ENCODE peak calls at places on chromosome 15, in five cellular contexts. One of them, this sample, is unnamed. For H3K4me1, the result is how much of the 10 kb centered on the place peaks cover.

GRCh38 chr15:56732881-56733130 is 503 bp downstream of the ZNF280D start:
- DNase-seq in HCT116: peak
- DNase-seq in stomach: no peak
- DNase-seq in HepG2: peak
- DNase-seq in transverse colon: no peak
- DNase-seq in this sample: no peak

GRCh38 chr15:93052090-93052892 is 36.7 kb downstream of the RGMA start:
- DNase-seq in HCT116: no peak
- DNase-seq in stomach: no peak
- DNase-seq in HepG2: no peak
- DNase-seq in transverse colon: no peak
- DNase-seq in this sample: no peak

GRCh38 chr15:60655252-60655651 is 176.3 kb upstream of the ICE2 start:
- DNase-seq in HCT116: no peak
- DNase-seq in stomach: no peak
- DNase-seq in HepG2: no peak
- DNase-seq in transverse colon: no peak
- DNase-seq in this sample: no peak

GRCh38 chr15:65370885-65371284 is 6.9 kb downstream of the IGDCC3 start:
- DNase-seq in HCT116: no peak
- DNase-seq in stomach: no peak
- DNase-seq in HepG2: no peak
- DNase-seq in transverse colon: no peak
- DNase-seq in this sample: no peak

GRCh38 chr15:101133751-101134261 is 118.0 kb downstream of the CHSY1 start:
- DNase-seq in HCT116: no peak
- DNase-seq in stomach: no peak
- DNase-seq in HepG2: no peak
- DNase-seq in transverse colon: no peak
- DNase-seq in this sample: no peak

GRCh38 chr15:87781959-87782625 is 474.4 kb downstream of the NTRK3 start:
- DNase-seq in HCT116: no peak
- DNase-seq in stomach: no peak
- DNase-seq in HepG2: no peak
- DNase-seq in transverse colon: no peak
- DNase-seq in this sample: no peak

GRCh38 chr15:61049003-61049402 is 180.1 kb downstream of the RORA start:
- DNase-seq in HCT116: no peak
- DNase-seq in stomach: no peak
- DNase-seq in HepG2: no peak
- DNase-seq in transverse colon: no peak
- DNase-seq in this sample: no peak

GRCh38 chr15:69979783-69980182 is 117.9 kb downstream of the TLE3 start:
- DNase-seq in HCT116: no peak
- DNase-seq in stomach: peak
- DNase-seq in HepG2: no peak
- DNase-seq in transverse colon: peak
- DNase-seq in this sample: no peak

GRCh38 chr15:59340325-59340724 is 32.3 kb downstream of the MYO1E start:
- DNase-seq in HCT116: no peak
- DNase-seq in stomach: no peak
- DNase-seq in HepG2: no peak
- DNase-seq in transverse colon: no peak
- DNase-seq in this sample: no peak

GRCh38 chr15:47750030-47750739 is 32.9 kb downstream of the SEMA6D start:
- DNase-seq in HCT116: no peak
- DNase-seq in stomach: no peak
- DNase-seq in HepG2: no peak
- DNase-seq in transverse colon: no peak
- DNase-seq in this sample: no peak

GRCh38 chr15:46129145-46129544 is 494.3 kb downstream of the SQOR start:
- DNase-seq in HCT116: no peak
- DNase-seq in stomach: no peak
- DNase-seq in HepG2: no peak
- DNase-seq in transverse colon: no peak
- DNase-seq in this sample: no peak

GRCh38 chr15:83207622-83208356 is at the start of gene HDGFL3:
- DNase-seq in HCT116: no peak
- DNase-seq in stomach: peak
- DNase-seq in HepG2: no peak
- DNase-seq in transverse colon: peak
- DNase-seq in this sample: no peak

GRCh38 chr15:66408690-66409089 is 22.0 kb downstream of the MAP2K1 start:
- DNase-seq in HCT116: no peak
- DNase-seq in stomach: no peak
- DNase-seq in HepG2: no peak
- DNase-seq in transverse colon: no peak
- DNase-seq in this sample: no peak

GRCh38 chr15:52511084-52511483 is 17.6 kb downstream of the MYO5A start:
- DNase-seq in HCT116: no peak
- DNase-seq in stomach: no peak
- DNase-seq in HepG2: no peak
- DNase-seq in transverse colon: no peak
- DNase-seq in this sample: no peak

GRCh38 chr15:58258501-58259274 is 120.5 kb downstream of the AQP9 start:
- DNase-seq in HCT116: no peak
- DNase-seq in stomach: no peak
- DNase-seq in HepG2: no peak
- DNase-seq in transverse colon: no peak
- DNase-seq in this sample: no peak

GRCh38 chr15:22262613-22263020 is 182.3 kb downstream of the OR4M2 start:
- DNase-seq in HCT116: no peak
- DNase-seq in stomach: no peak
- DNase-seq in HepG2: no peak
- DNase-seq in transverse colon: peak
- DNase-seq in this sample: no peak

GRCh38 chr15:49038382-49038781 is 7.9 kb downstream of the SECISBP2L start:
- DNase-seq in HCT116: no peak
- DNase-seq in stomach: no peak
- DNase-seq in HepG2: no peak
- DNase-seq in transverse colon: no peak
- DNase-seq in this sample: no peak

GRCh38 chr15:97319316-97319715 is 641.2 kb upstream of the ARRDC4 start:
- DNase-seq in HCT116: no peak
- DNase-seq in stomach: no peak
- DNase-seq in HepG2: no peak
- DNase-seq in transverse colon: no peak
- DNase-seq in this sample: no peak

GRCh38 chr15:101016581-101016980 is 97.4 kb downstream of the LRRK1 start:
- DNase-seq in HCT116: no peak
- DNase-seq in stomach: no peak
- DNase-seq in HepG2: no peak
- DNase-seq in transverse colon: peak
- DNase-seq in this sample: no peak

GRCh38 chr15:101167791-101168462 is 83.9 kb downstream of the CHSY1 start:
- DNase-seq in HCT116: peak
- DNase-seq in stomach: peak
- DNase-seq in HepG2: peak
- DNase-seq in transverse colon: peak
- DNase-seq in this sample: peak

GRCh38 chr15:101267320-101268104 is 9.8 kb downstream of the SELENOS start:
- DNase-seq in HCT116: no peak
- DNase-seq in stomach: no peak
- DNase-seq in HepG2: no peak
- DNase-seq in transverse colon: no peak
- DNase-seq in this sample: no peak

GRCh38 chr15:95550702-95551101 is 779.8 kb upstream of the NR2F2 start:
- DNase-seq in HCT116: no peak
- DNase-seq in stomach: no peak
- DNase-seq in HepG2: no peak
- DNase-seq in transverse colon: no peak
- DNase-seq in this sample: no peak

GRCh38 chr15:52179278-52180195 is 11.7 kb downstream of the GNB5 start:
- DNase-seq in HCT116: peak
- DNase-seq in stomach: peak
- DNase-seq in HepG2: peak
- DNase-seq in transverse colon: peak
- DNase-seq in this sample: no peak

GRCh38 chr15:37819191-37819590 is 115.2 kb upstream of the TMCO5A start:
- DNase-seq in HCT116: no peak
- DNase-seq in stomach: no peak
- DNase-seq in HepG2: no peak
- DNase-seq in transverse colon: no peak
- DNase-seq in this sample: no peak

GRCh38 chr15:56464893-56465520 is at the start of gene MNS1:
- DNase-seq in HCT116: peak
- DNase-seq in stomach: peak
- DNase-seq in HepG2: peak
- DNase-seq in transverse colon: peak
- DNase-seq in this sample: peak

GRCh38 chr15:44519537-44519936 is 17.4 kb upstream of the EIF3J start:
- DNase-seq in HCT116: no peak
- DNase-seq in stomach: no peak
- DNase-seq in HepG2: no peak
- DNase-seq in transverse colon: no peak
- DNase-seq in this sample: no peak

GRCh38 chr15:34182942-34183341 is 27.0 kb downstream of the KATNBL1 start:
- DNase-seq in HCT116: no peak
- DNase-seq in stomach: no peak
- DNase-seq in HepG2: no peak
- DNase-seq in transverse colon: no peak
- DNase-seq in this sample: no peak

GRCh38 chr15:80789296-80789695 is 10.1 kb downstream of the CEMIP start:
- DNase-seq in HCT116: no peak
- DNase-seq in stomach: no peak
- DNase-seq in HepG2: no peak
- DNase-seq in transverse colon: no peak
- DNase-seq in this sample: no peak

GRCh38 chr15:53218996-53219580 is 429.0 kb upstream of the ONECUT1 start:
- DNase-seq in HCT116: no peak
- DNase-seq in stomach: no peak
- DNase-seq in HepG2: peak
- DNase-seq in transverse colon: no peak
- DNase-seq in this sample: no peak

GRCh38 chr15:97981758-97982157 is 21.3 kb downstream of the ARRDC4 start:
- DNase-seq in HCT116: no peak
- DNase-seq in stomach: no peak
- DNase-seq in HepG2: no peak
- DNase-seq in transverse colon: no peak
- DNase-seq in this sample: no peak

GRCh38 chr15:75656331-75656730 is 8.6 kb downstream of the SNX33 start:
- DNase-seq in HCT116: no peak
- DNase-seq in stomach: no peak
- DNase-seq in HepG2: no peak
- DNase-seq in transverse colon: no peak
- DNase-seq in this sample: no peak
- H3K4me1 ChIP-seq in HCT116: under half
- H3K4me1 ChIP-seq in stomach: half or more
- H3K4me1 ChIP-seq in HepG2: half or more
- H3K4me1 ChIP-seq in transverse colon: half or more
- H3K4me1 ChIP-seq in this sample: under half

GRCh38 chr15:91992940-91993339 is 139.4 kb downstream of the SLCO3A1 start:
- DNase-seq in HCT116: no peak
- DNase-seq in stomach: no peak
- DNase-seq in HepG2: no peak
- DNase-seq in transverse colon: no peak
- DNase-seq in this sample: no peak
- TF ChIP-seq POLR2AphosphoS5 in HCT116: no peak
- TF ChIP-seq POLR2AphosphoS5 in stomach: no peak
- TF ChIP-seq POLR2AphosphoS5 in HepG2: no peak
- TF ChIP-seq POLR2AphosphoS5 in transverse colon: no peak
- TF ChIP-seq POLR2AphosphoS5 in this sample: no peak

DNA sequence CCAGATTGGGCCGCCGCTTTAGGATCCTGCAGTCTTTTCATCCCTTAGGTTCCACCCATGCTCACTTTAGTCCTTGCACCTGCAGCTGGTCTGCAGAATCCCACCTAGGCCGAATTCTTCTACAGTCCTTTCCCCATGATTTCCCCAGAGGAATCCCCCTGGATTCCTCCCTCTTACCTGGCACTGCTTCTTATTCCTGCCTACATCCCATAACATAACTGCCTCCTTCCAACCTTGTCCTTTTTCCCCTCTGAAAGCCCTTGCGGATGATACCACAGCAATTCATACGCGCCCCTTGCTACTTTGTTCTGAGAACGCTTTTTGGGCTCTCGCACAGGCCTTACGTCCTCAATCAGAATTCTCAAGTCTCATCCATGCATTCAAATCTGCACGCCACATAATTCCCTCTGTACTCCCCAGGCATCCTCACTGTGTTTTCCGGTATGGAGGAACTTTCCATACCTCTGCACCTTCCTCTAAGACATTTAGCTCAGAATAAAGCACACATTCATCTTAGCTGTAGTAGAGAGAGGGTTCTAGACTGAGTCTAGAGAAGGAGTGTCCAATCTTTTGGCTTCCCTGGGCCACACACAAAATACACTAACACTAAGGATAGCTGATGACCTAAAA is 615 bp downstream of the EIF2AK4 start:
- DNase-seq in HCT116: no peak
- DNase-seq in stomach: no peak
- DNase-seq in HepG2: peak
- DNase-seq in transverse colon: no peak
- DNase-seq in this sample: no peak
- H3K4me1 ChIP-seq in HCT116: under half
- H3K4me1 ChIP-seq in stomach: under half
- H3K4me1 ChIP-seq in HepG2: under half
- H3K4me1 ChIP-seq in transverse colon: under half
- H3K4me1 ChIP-seq in this sample: under half

DNA sequence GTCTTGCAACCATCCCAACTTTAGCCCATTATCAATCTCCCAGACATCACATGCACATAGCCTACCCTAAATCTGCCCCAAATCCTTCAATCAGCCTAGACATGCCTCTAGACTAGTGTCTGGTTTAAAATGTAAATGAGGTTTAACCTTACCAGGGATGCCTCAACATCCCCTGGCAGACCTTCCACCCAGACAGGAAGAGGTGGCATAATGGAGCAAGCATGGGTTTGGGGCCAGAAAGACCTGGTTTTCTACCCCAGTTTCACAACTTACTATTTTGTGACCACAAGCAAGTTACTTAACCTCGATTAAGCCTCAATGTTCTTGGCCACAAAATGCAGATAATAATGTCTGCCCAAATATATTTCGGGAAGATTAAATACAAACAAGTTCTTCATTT is 28.3 kb upstream of the THBS1 start:
- DNase-seq in HCT116: no peak
- DNase-seq in stomach: no peak
- DNase-seq in HepG2: no peak
- DNase-seq in transverse colon: no peak
- DNase-seq in this sample: no peak
- TF ChIP-seq POLR2AphosphoS5 in HCT116: no peak
- TF ChIP-seq POLR2AphosphoS5 in stomach: no peak
- TF ChIP-seq POLR2AphosphoS5 in HepG2: no peak
- TF ChIP-seq POLR2AphosphoS5 in transverse colon: no peak
- TF ChIP-seq POLR2AphosphoS5 in this sample: no peak

GRCh38 chr15:71353171-71353570 is 237.9 kb downstream of the THSD4 start:
- DNase-seq in HCT116: no peak
- DNase-seq in stomach: no peak
- DNase-seq in HepG2: no peak
- DNase-seq in transverse colon: no peak
- DNase-seq in this sample: no peak
- H3K4me1 ChIP-seq in HCT116: under half
- H3K4me1 ChIP-seq in stomach: under half
- H3K4me1 ChIP-seq in HepG2: under half
- H3K4me1 ChIP-seq in transverse colon: under half
- H3K4me1 ChIP-seq in this sample: under half

GRCh38 chr15:85415779-85416178 is 35.4 kb downstream of the AKAP13 start:
- DNase-seq in HCT116: no peak
- DNase-seq in stomach: no peak
- DNase-seq in HepG2: no peak
- DNase-seq in transverse colon: no peak
- DNase-seq in this sample: no peak
- TF ChIP-seq POLR2AphosphoS5 in HCT116: no peak
- TF ChIP-seq POLR2AphosphoS5 in stomach: no peak
- TF ChIP-seq POLR2AphosphoS5 in HepG2: no peak
- TF ChIP-seq POLR2AphosphoS5 in transverse colon: no peak
- TF ChIP-seq POLR2AphosphoS5 in this sample: no peak